ENCODE peak calls at places on chromosomes 1 and 21, in six cellular contexts. M is CMK; U is stimulated activated CD4-positive, alpha-beta T cell treated with anti-CD3 and anti-CD28 coated beads, TNF-alpha, amount 100 ng/mL, for 4 hours; H is breast epithelium; N is fibroblast of mammary gland; P is A172. G is an unnamed sample.

GRCh38 chr1:87334351-87335174 is 5.9 kb downstream of the LMO4 start:
- DNase-seq in U (no peak), H (no peak), P (no peak), M (no peak), N (peak; percentile 61), G (peak; percentile 84)

GRCh38 chr1:248837045-248837793 is 805 bp upstream of the ZNF672 start:
- DNase-seq in M (no peak), P (no peak), N (no peak), U (no peak), H (no peak), G (no peak)

GRCh38 chr1:172940170-172940855 is 110.4 kb downstream of the TNFSF18 start:
- DNase-seq in P (peak; percentile 75), U (no peak), N (no peak), M (no peak), H (no peak), G (no peak)

GRCh38 chr21:35139382-35139715 is 90.2 kb upstream of the RUNX1 start:
- DNase-seq in N (no peak), P (no peak), M (no peak), U (no peak), H (no peak), G (no peak)

GRCh38 chr1:21614419-21615115 is 54.6 kb downstream of the RAP1GAP start:
- DNase-seq in H (no peak), M (no peak), N (no peak), U (no peak), P (no peak), G (no peak)

GRCh38 chr1:234164098-234164709 is 209.1 kb upstream of the COA6 start:
- DNase-seq in P (no peak), U (no peak), N (no peak), M (no peak), H (no peak), G (no peak)

GRCh38 chr1:152774875-152775274 is at the start of gene LCE1F:
- DNase-seq in H (no peak), N (no peak), M (no peak), P (no peak), U (no peak), G (no peak)

GRCh38 chr1:101587749-101588148 is 350.9 kb downstream of the S1PR1 start:
- DNase-seq in P (no peak), U (no peak), H (no peak), N (peak; percentile 23), M (no peak), G (no peak)

GRCh38 chr1:235642943-235643371 is 6.6 kb downstream of the GNG4 start:
- DNase-seq in N (no peak), P (no peak), M (no peak), U (no peak), H (no peak), G (peak; percentile 80)

GRCh38 chr1:239879321-239880170 is 212.1 kb upstream of the FMN2 start:
- DNase-seq in M (no peak), H (no peak), N (no peak), U (no peak), P (peak; percentile 38), G (no peak)

GRCh38 chr1:245383396-245384330 is 228.9 kb downstream of the KIF26B start:
- DNase-seq in N (no peak), H (no peak), U (no peak), M (no peak), P (no peak), G (no peak)

GRCh38 chr21:46340998-46341397 is 17.0 kb downstream of the PCNT start:
- DNase-seq in N (no peak), U (no peak), P (peak; percentile 35), H (no peak), M (no peak), G (no peak)

GRCh38 chr1:150273310-150273709 is 720 bp downstream of the C1orf54 start:
- DNase-seq in U (no peak), H (no peak), N (peak; percentile 28), P (no peak), M (no peak), G (no peak)

GRCh38 chr21:10430007-10430406 is 91.4 kb upstream of the TPTE start:
- DNase-seq in U (no peak), M (no peak), P (no peak), N (no peak), H (no peak), G (no peak)

GRCh38 chr1:222543817-222544216 is 4.1 kb downstream of the HHIPL2 start:
- DNase-seq in H (no peak), M (no peak), P (no peak), N (no peak), U (no peak), G (peak; percentile 62)

GRCh38 chr1:187038789-187039188 is 210.0 kb downstream of the PLA2G4A start:
- DNase-seq in P (peak; percentile 71), H (no peak), U (no peak), M (peak; percentile 62), N (peak; percentile 8), G (no peak)

GRCh38 chr1:147924813-147925212 is 3.4 kb upstream of the GPR89B start:
- DNase-seq in N (no peak), P (no peak), H (no peak), M (no peak), U (no peak), G (peak; percentile 2)

GRCh38 chr21:36654341-36654740 is 44.6 kb upstream of the SIM2 start:
- DNase-seq in P (no peak), H (peak; percentile 27), N (no peak), M (no peak), U (no peak), G (no peak)

GRCh38 chr1:224357626-224358124 is 996 bp downstream of the CNIH4 start:
- DNase-seq in N (peak; percentile 81), P (no peak), U (no peak), H (no peak), M (no peak), G (peak; percentile 22)

GRCh38 chr1:207831517-207832327 is 79.2 kb downstream of the CD34 start:
- DNase-seq in M (no peak), U (no peak), H (no peak), N (peak; percentile 53), P (peak; percentile 50), G (no peak)

GRCh38 chr21:33078907-33079582 is 9.1 kb downstream of the OLIG1 start:
- DNase-seq in M (no peak), H (peak; percentile 66), U (no peak), P (peak; percentile 93), N (peak; percentile 71), G (peak; percentile 23)

GRCh38 chr1:232968396-232968795 is 18.0 kb downstream of the NTPCR start:
- DNase-seq in M (no peak), P (no peak), H (no peak), U (no peak), N (no peak), G (no peak)

GRCh38 chr1:36924282-36924791 is 110.0 kb downstream of the GRIK3 start:
- DNase-seq in N (peak; percentile 8), H (no peak), P (peak; percentile 6), U (no peak), M (no peak), G (peak; percentile 90)

GRCh38 chr1:9150582-9151290 is 21.8 kb upstream of the GPR157 start:
- DNase-seq in M (no peak), P (no peak), U (no peak), N (peak; percentile 88), H (no peak), G (peak; percentile 13)

GRCh38 chr1:235050911-235051360 is 77.7 kb downstream of the TOMM20 start:
- DNase-seq in U (no peak), H (no peak), M (no peak), P (no peak), N (peak; percentile 91), G (peak; percentile 49)

G was measured in H7.